ENCODE peak calls at places on chromosomes 4 and X, in five cellular contexts. W, P, L, S and V are unnamed samples.

GRCh38 chr4:188905248-188905647 is 766.0 kb downstream of the TRIML1 start:
- DNase-seq in W (no peak), P (no peak), L (no peak), S (no peak), V (no peak)

GRCh38 chr4:33316033-33316432 is 2595.9 kb downstream of the PCDH7 start:
- DNase-seq in W (no peak), P (no peak), L (no peak), S (no peak), V (no peak)

GRCh38 chrX:39714471-39714870 is 383.3 kb downstream of the BCOR start:
- DNase-seq in W (no peak), P (no peak), L (no peak), S (no peak), V (no peak)

GRCh38 chr4:108270466-108271450 is 102.0 kb upstream of the LEF1 start:
- DNase-seq in W (no peak), P (no peak), L (no peak), S (peak), V (no peak)

GRCh38 chrX:68059469-68059868 is 373.8 kb downstream of the OPHN1 start:
- DNase-seq in W (no peak), P (no peak), L (no peak), S (no peak), V (no peak)

GRCh38 chrX:142036111-142036510 is 132.4 kb downstream of the MAGEC1 start:
- DNase-seq in W (no peak), P (no peak), L (no peak), S (no peak), V (no peak)

GRCh38 chr4:4457803-4458550 is 71.1 kb downstream of the NSG1 start:
- DNase-seq in W (no peak), P (no peak), L (no peak), S (no peak), V (no peak)

GRCh38 chr4:82432596-82432995 is 2.2 kb downstream of the ENOPH1 start:
- DNase-seq in W (no peak), P (no peak), L (no peak), S (no peak), V (no peak)

GRCh38 chr4:185813133-185813532 is 1.1 kb upstream of the SORBS2 start:
- DNase-seq in W (no peak), P (no peak), L (no peak), S (no peak), V (no peak)

GRCh38 chr4:90002406-90003040 is 107.9 kb downstream of the MMRN1 start:
- DNase-seq in W (no peak), P (peak), L (no peak), S (no peak), V (no peak)

GRCh38 chr4:126361287-126361686 is 1046.5 kb downstream of the FAT4 start:
- DNase-seq in W (no peak), P (no peak), L (no peak), S (no peak), V (no peak)

GRCh38 chr4:22502895-22503814 is 12.7 kb downstream of the ADGRA3 start:
- DNase-seq in W (no peak), P (no peak), L (no peak), S (no peak), V (no peak)

GRCh38 chr4:154254999-154255398 is 236.6 kb downstream of the DCHS2 start:
- DNase-seq in W (no peak), P (no peak), L (no peak), S (no peak), V (no peak)

GRCh38 chr4:33340168-33340567 is 2620.0 kb downstream of the PCDH7 start:
- DNase-seq in W (no peak), P (no peak), L (no peak), S (no peak), V (no peak)

GRCh38 chrX:24487576-24487975 is 22.5 kb downstream of the PDK3 start:
- DNase-seq in W (no peak), P (no peak), L (no peak), S (no peak), V (no peak)

GRCh38 chr4:17173300-17173699 is 274.9 kb upstream of the LDB2 start:
- DNase-seq in W (no peak), P (no peak), L (no peak), S (peak), V (peak)

GRCh38 chr4:94389595-94390290 is 47.1 kb upstream of the HPGDS start:
- DNase-seq in W (no peak), P (no peak), L (no peak), S (no peak), V (no peak)

GRCh38 chr4:48766393-48766792 is 13.7 kb downstream of the FRYL start:
- DNase-seq in W (no peak), P (no peak), L (no peak), S (no peak), V (no peak)

GRCh38 chrX:102651242-102651967 is at the start of gene GPRASP1:
- DNase-seq in W (no peak), P (peak), L (no peak), S (no peak), V (peak)

GRCh38 chrX:102654696-102655095 is 3.4 kb downstream of the GPRASP1 start:
- DNase-seq in W (no peak), P (no peak), L (no peak), S (no peak), V (no peak)

GRCh38 chrX:102650903-102651241 is 411 bp upstream of the GPRASP1 start:
- DNase-seq in W (no peak), P (no peak), L (no peak), S (no peak), V (no peak)

DNA sequence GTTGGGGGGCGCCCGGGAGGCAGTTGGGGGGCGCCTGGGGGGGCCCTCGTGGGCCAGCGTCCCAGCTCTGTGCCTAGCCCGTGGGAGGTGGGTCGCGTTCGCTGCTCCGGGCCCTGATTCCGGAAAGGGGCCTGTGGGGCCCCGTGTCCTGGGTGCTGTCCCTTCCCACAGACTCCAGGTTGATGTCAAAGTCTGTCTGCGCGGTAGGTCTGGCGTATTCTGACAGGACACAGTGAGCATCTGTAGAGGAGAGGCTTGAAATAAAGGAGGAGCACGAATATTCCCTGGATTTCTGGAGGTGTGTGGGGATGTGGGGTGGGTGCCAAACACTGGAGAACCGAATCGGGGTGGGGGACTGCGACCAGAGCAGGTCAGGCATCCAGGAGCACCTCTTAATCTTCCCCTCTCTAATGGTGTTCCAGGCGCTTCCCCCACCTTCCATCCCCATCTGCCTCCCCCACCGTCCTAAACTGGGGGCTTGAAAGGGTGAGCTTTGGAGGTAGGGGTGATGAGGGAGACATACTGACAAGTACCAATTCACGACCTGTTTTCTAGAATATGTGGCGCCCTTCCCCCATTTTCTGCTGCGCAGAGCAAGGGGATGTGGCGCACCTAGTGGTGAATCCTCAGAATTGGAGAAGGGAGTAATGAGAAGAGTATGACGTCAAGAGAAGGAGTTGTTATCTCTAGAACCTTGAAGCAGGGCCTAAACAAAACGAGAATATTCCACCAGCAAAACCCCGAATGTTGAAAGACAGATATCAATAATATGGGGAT is 873 bp downstream of the GPRASP1 start:
- DNase-seq in W (no peak), P (peak), L (peak), S (no peak), V (peak)
- TF ChIP-seq CTCF in W (peak), P (peak), L (peak), S (no peak), V (peak)

DNA sequence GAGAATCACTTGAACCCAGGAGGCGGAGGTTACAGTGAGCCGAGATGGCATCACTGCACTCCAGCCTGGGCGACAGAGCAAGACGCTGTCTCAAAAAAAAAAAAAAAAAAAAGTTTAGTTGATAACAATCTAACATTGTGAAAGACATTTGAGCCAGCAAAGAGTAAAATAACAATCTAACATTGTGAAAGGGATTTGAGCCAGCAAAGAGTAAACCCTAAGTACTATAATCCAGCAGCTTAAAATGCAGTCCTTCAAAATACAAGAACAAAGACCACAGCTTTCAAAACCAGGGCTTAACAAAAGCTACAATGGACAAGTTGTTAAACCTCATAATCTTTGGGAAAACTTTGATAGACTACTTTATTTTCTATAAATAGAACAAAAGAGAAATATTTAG is 16.9 kb downstream of the MFAP3L start:
- DNase-seq in W (no peak), P (no peak), L (no peak), S (no peak), V (no peak)
- TF ChIP-seq MAX in W (no peak), P (no peak), L (no peak), S (no peak), V (no peak)

DNA sequence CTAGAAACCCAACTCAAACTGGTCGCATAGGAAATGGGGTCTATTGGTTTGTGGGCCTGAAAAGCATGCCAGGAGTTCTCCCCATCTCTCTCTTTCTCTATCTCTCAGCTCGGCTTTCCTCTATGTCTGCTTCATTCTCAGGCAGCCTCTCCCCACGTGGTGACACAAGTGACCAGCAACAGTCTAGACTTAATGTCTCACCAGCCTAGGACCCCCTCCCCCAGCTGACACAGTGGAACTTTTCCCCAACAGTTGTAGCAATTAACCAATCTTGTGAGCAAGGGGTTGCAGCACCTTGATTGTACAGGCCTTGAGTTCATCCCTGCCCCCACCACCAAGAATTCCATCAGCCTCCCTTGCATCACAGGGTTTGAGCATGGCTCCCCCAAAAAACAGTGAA is 159.8 kb upstream of the KIT start:
- DNase-seq in W (no peak), P (no peak), L (no peak), S (no peak), V (no peak)
- TF ChIP-seq CTCF in W (no peak), P (no peak), L (no peak), S (no peak), V (no peak)

DNA sequence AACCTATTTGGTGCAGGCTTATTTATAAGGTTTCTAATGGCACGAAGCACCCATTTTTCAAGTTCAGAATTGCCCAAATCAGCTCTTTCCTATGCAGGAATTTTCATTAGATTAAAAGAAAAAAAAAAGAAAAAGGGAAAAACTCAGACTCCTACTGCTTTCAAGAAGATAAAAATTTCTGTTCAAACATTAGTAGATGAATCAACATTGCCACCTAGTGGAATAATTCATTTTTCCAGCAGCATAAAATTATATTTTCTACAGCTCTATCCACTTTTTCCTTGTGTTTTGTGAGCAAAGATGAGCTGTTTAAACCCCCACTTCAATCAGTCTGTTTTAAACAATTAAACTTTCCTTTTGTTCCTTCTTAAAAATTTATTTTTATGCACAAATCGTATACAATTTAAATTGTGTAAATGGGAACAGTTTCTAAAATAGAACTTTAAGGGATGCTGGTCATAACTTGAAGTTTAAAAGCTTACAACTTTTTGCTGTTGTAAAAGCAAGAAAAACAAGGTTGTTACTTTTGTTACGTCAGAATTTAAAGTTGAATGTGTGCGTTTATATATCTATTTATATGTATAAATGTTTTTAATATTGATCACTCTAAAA is 309.8 kb downstream of the ARAP2 start:
- DNase-seq in W (peak), P (peak), L (no peak), S (peak), V (no peak)
- TF ChIP-seq MAX in W (no peak), P (no peak), L (no peak), S (no peak), V (no peak)

GRCh38 chrX:37905436-37906147 is 58.2 kb upstream of the DYNLT3 start:
- DNase-seq in W (no peak), P (peak), L (peak), S (peak), V (peak)
- TF ChIP-seq CTCF in W (no peak), P (peak), L (peak), S (peak), V (no peak)

GRCh38 chr4:81207793-81208192 is 7.2 kb downstream of the PRKG2 start:
- DNase-seq in W (no peak), P (no peak), L (no peak), S (peak), V (no peak)
- TF ChIP-seq MAX in W (no peak), P (no peak), L (no peak), S (no peak), V (no peak)

GRCh38 chrX:30270639-30271038 is 23.7 kb downstream of the MAGEB1 start:
- DNase-seq in W (no peak), P (no peak), L (no peak), S (no peak), V (no peak)

GRCh38 chrX:30280428-30280827 is 28.8 kb downstream of the NR0B1 start:
- DNase-seq in W (no peak), P (no peak), L (no peak), S (no peak), V (no peak)

GRCh38 chrX:30278365-30278764 is 30.8 kb downstream of the NR0B1 start:
- DNase-seq in W (no peak), P (no peak), L (no peak), S (no peak), V (no peak)

GRCh38 chrX:30275498-30275897 is 28.6 kb downstream of the MAGEB1 start:
- DNase-seq in W (no peak), P (no peak), L (no peak), S (peak), V (no peak)
- TF ChIP-seq CTCF in W (peak), P (peak), L (peak), S (no peak), V (no peak)

GRCh38 chrX:65034641-65035450 is 58.6 kb upstream of the ZC4H2 start:
- DNase-seq in W (peak), P (peak), L (peak), S (peak), V (peak)
- TF ChIP-seq MAX in W (no peak), P (no peak), L (no peak), S (no peak), V (no peak)